ENCODE peak calls at places on chromosomes 12 and 14, in six cellular contexts. U, Y, V, C, O and M are unnamed samples.
A peak's percentile ranks its signal among the peaks of the same experiment; 100 is the strongest.

GRCh38 chr12:98345308-98345876 is 170.0 kb upstream of the TMPO start:
- DNase-seq in O (no peak), U (no peak), Y (no peak), V (no peak), C (no peak), M (no peak)

GRCh38 chr14:49593016-49593415 is 5.7 kb upstream of the LRR1 start:
- DNase-seq in V (no peak), C (no peak), U (peak; percentile 81), Y (no peak), O (peak; percentile 37), M (no peak)

GRCh38 chr12:72723732-72724131 is 451.6 kb downstream of the TRHDE start:
- DNase-seq in O (peak; percentile 1), V (no peak), U (peak; percentile 42), Y (peak; percentile 6), C (no peak), M (no peak)

GRCh38 chr12:83893101-83893500 is 1019.5 kb downstream of the SLC6A15 start:
- DNase-seq in Y (no peak), U (no peak), O (no peak), V (no peak), C (no peak), M (no peak)

GRCh38 chr14:31419179-31420012 is 954 bp downstream of the HEATR5A start:
- DNase-seq in U (peak; percentile 71), Y (peak; percentile 22), O (peak; percentile 39), V (no peak), C (no peak), M (peak; percentile 79)

GRCh38 chr14:97180304-97181200 is 383.4 kb downstream of the VRK1 start:
- DNase-seq in Y (peak; percentile 82), U (peak; percentile 1), C (no peak), V (no peak), O (peak; percentile 65), M (peak; percentile 91)

GRCh38 chr12:118035194-118036041 is 18.9 kb downstream of the RFC5 start:
- DNase-seq in O (no peak), Y (peak; percentile 52), U (peak; percentile 55), C (no peak), V (no peak), M (peak; percentile 74)

GRCh38 chr12:65025070-65025469 is 96.0 kb downstream of the WIF1 start:
- DNase-seq in V (no peak), C (no peak), O (no peak), U (no peak), Y (no peak), M (no peak)

GRCh38 chr14:95156153-95156764 is 1.1 kb downstream of the DICER1 start:
- DNase-seq in U (peak; percentile 30), O (no peak), Y (no peak), V (no peak), C (no peak), M (peak; percentile 59)

GRCh38 chr14:104137297-104138097 is 890 bp upstream of the KIF26A start:
- DNase-seq in Y (peak; percentile 7), C (peak; percentile 54), O (no peak), V (peak; percentile 99), U (peak; percentile 28), M (peak; percentile 64)

GRCh38 chr12:122012184-122012583 is 9.5 kb upstream of the BCL7A start:
- DNase-seq in U (no peak), V (no peak), Y (no peak), O (no peak), C (no peak), M (no peak)

GRCh38 chr14:105383083-105383730 is 15.1 kb upstream of the TEX22 start:
- DNase-seq in O (no peak), V (no peak), Y (no peak), U (no peak), C (no peak), M (no peak)

GRCh38 chr12:115035536-115036107 is 351.6 kb upstream of the TBX3 start:
- DNase-seq in O (no peak), V (no peak), U (no peak), C (no peak), Y (no peak), M (no peak)

GRCh38 chr12:90076851-90077319 is 368.2 kb upstream of the ATP2B1 start:
- DNase-seq in Y (no peak), V (no peak), U (no peak), O (no peak), C (no peak), M (no peak)

GRCh38 chr12:113135178-113136127 is at the start of gene RASAL1:
- DNase-seq in V (peak; percentile 90), O (no peak), Y (no peak), U (no peak), C (peak; percentile 66), M (no peak)

GRCh38 chr12:64679487-64679983 is 69.2 kb downstream of the RASSF3 start:
- DNase-seq in V (no peak), Y (peak; percentile 87), U (peak; percentile 84), O (no peak), C (no peak), M (peak; percentile 88)

GRCh38 chr14:104431929-104432541 is 147.5 kb upstream of the C14orf180 start:
- DNase-seq in C (no peak), U (no peak), Y (no peak), V (no peak), O (no peak), M (no peak)

GRCh38 chr12:53811606-53812005 is 59.8 kb upstream of the CISTR start:
- DNase-seq in U (no peak), O (no peak), C (no peak), Y (no peak), V (no peak), M (no peak)